ENCODE peak calls at places on chromosome 10, in four cellular contexts. One of them, this sample, is unnamed.

GRCh38 chr10:44591911-44592310 is 207.0 kb upstream of the CXCL12 start:
- DNase-seq in A549: no peak
- DNase-seq in H9: no peak
- DNase-seq in astrocyte of the spinal cord: no peak
- DNase-seq in this sample: no peak

GRCh38 chr10:87864497-87865059 is 1.2 kb downstream of the PTEN start:
- DNase-seq in A549: no peak
- DNase-seq in H9: no peak
- DNase-seq in astrocyte of the spinal cord: peak
- DNase-seq in this sample: no peak

GRCh38 chr10:37476285-37476684 is 350.9 kb downstream of the ANKRD30A start:
- DNase-seq in A549: no peak
- DNase-seq in H9: no peak
- DNase-seq in astrocyte of the spinal cord: no peak
- DNase-seq in this sample: no peak

GRCh38 chr10:56823849-56824248 is 462.8 kb upstream of the ZWINT start:
- DNase-seq in A549: no peak
- DNase-seq in H9: no peak
- DNase-seq in astrocyte of the spinal cord: no peak
- DNase-seq in this sample: no peak

GRCh38 chr10:71868192-71868697 is 17.2 kb upstream of the PSAP start:
- DNase-seq in A549: peak
- DNase-seq in H9: no peak
- DNase-seq in astrocyte of the spinal cord: peak
- DNase-seq in this sample: no peak

GRCh38 chr10:68800196-68800595 is 27.1 kb upstream of the STOX1 start:
- DNase-seq in A549: no peak
- DNase-seq in H9: no peak
- DNase-seq in astrocyte of the spinal cord: no peak
- DNase-seq in this sample: no peak

GRCh38 chr10:91347529-91347928 is 62.6 kb upstream of the HECTD2 start:
- DNase-seq in A549: no peak
- DNase-seq in H9: no peak
- DNase-seq in astrocyte of the spinal cord: no peak
- DNase-seq in this sample: no peak

GRCh38 chr10:71697938-71698709 is 21.5 kb downstream of the C10orf105 start:
- DNase-seq in A549: no peak
- DNase-seq in H9: no peak
- DNase-seq in astrocyte of the spinal cord: no peak
- DNase-seq in this sample: no peak

GRCh38 chr10:119305860-119306513 is 98.6 kb downstream of the GRK5 start:
- DNase-seq in A549: peak
- DNase-seq in H9: no peak
- DNase-seq in astrocyte of the spinal cord: peak
- DNase-seq in this sample: peak

GRCh38 chr10:114664127-114664526 is 6.1 kb upstream of the ABLIM1 start:
- DNase-seq in A549: no peak
- DNase-seq in H9: no peak
- DNase-seq in astrocyte of the spinal cord: no peak
- DNase-seq in this sample: no peak

GRCh38 chr10:66215005-66215404 is 710.8 kb upstream of the LRRTM3 start:
- DNase-seq in A549: peak
- DNase-seq in H9: no peak
- DNase-seq in astrocyte of the spinal cord: no peak
- DNase-seq in this sample: no peak

GRCh38 chr10:89355373-89355772 is 22.5 kb upstream of the IFIT1B start:
- DNase-seq in A549: no peak
- DNase-seq in H9: no peak
- DNase-seq in astrocyte of the spinal cord: peak
- DNase-seq in this sample: peak

GRCh38 chr10:119246862-119247549 is 39.6 kb downstream of the GRK5 start:
- DNase-seq in A549: no peak
- DNase-seq in H9: no peak
- DNase-seq in astrocyte of the spinal cord: peak
- DNase-seq in this sample: peak

GRCh38 chr10:62231371-62231770 is 37.3 kb downstream of the RTKN2 start:
- DNase-seq in A549: no peak
- DNase-seq in H9: no peak
- DNase-seq in astrocyte of the spinal cord: peak
- DNase-seq in this sample: no peak

GRCh38 chr10:28312572-28312971 is 9.7 kb upstream of the MPP7 start:
- DNase-seq in A549: no peak
- DNase-seq in H9: no peak
- DNase-seq in astrocyte of the spinal cord: no peak
- DNase-seq in this sample: no peak

DNA sequence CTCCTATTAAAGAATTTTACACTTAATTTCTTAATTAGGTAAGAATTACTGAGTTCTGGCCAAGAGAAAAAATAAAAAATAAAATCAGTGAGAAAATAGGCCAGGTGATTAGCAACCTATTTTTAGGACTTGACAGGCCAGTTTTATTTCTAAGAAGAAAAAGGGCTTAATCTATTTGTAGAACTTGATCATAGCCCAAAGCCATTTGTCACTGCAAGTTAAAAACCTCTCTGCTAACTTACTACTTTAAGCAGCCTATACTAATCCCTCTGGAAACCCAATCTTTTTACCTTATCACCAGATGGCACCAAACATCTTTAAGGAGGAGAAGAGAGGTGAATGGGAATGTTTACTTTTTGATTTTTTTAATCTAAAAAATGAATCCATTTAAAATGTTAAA is 222.1 kb upstream of the RHOBTB1 start:
- DNase-seq in A549: no peak
- DNase-seq in H9: no peak
- DNase-seq in astrocyte of the spinal cord: no peak
- DNase-seq in this sample: no peak
- TF ChIP-seq CTCF in A549: no peak
- TF ChIP-seq CTCF in H9: no peak
- TF ChIP-seq CTCF in astrocyte of the spinal cord: no peak
- TF ChIP-seq CTCF in this sample: no peak

DNA sequence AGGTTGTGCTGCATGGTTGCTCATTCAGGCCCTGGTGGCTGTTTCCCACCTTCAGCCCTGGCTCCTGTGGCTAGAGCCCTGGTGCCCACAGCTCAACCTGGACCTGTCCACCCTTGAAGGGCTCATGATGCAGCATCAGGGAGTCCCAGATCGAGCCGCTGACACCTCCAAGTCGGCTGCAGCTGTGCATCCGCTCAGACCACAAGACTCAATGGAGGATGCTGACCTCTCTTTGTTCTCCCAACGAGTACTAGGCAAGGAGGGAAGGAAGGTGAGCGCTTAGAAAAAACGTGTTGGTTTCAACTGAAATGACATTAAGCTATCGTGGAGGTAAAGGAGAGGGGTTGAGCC is 9.5 kb upstream of the C10orf95 start:
- DNase-seq in A549: no peak
- DNase-seq in H9: no peak
- DNase-seq in astrocyte of the spinal cord: no peak
- DNase-seq in this sample: no peak
- TF ChIP-seq CTCF in A549: no peak
- TF ChIP-seq CTCF in H9: no peak
- TF ChIP-seq CTCF in astrocyte of the spinal cord: no peak
- TF ChIP-seq CTCF in this sample: no peak

GRCh38 chr10:5582736-5583135 is 58.0 kb downstream of the CALML3 start:
- DNase-seq in A549: no peak
- DNase-seq in H9: no peak
- DNase-seq in astrocyte of the spinal cord: no peak
- DNase-seq in this sample: no peak
- TF ChIP-seq CTCF in A549: no peak
- TF ChIP-seq CTCF in H9: peak
- TF ChIP-seq CTCF in astrocyte of the spinal cord: peak
- TF ChIP-seq CTCF in this sample: no peak

GRCh38 chr10:35223016-35223415 is 96.4 kb downstream of the CREM start:
- DNase-seq in A549: no peak
- DNase-seq in H9: peak
- DNase-seq in astrocyte of the spinal cord: no peak
- DNase-seq in this sample: no peak
- TF ChIP-seq CTCF in A549: no peak
- TF ChIP-seq CTCF in H9: peak
- TF ChIP-seq CTCF in astrocyte of the spinal cord: no peak
- TF ChIP-seq CTCF in this sample: peak

GRCh38 chr10:124705817-124706461 is 38.2 kb downstream of the FAM53B start:
- DNase-seq in A549: no peak
- DNase-seq in H9: no peak
- DNase-seq in astrocyte of the spinal cord: no peak
- DNase-seq in this sample: no peak
- TF ChIP-seq CTCF in A549: no peak
- TF ChIP-seq CTCF in H9: no peak
- TF ChIP-seq CTCF in astrocyte of the spinal cord: no peak
- TF ChIP-seq CTCF in this sample: no peak

GRCh38 chr10:31083765-31084184 is 52.1 kb upstream of the ZNF438 start:
- DNase-seq in A549: peak
- DNase-seq in H9: peak
- DNase-seq in astrocyte of the spinal cord: peak
- DNase-seq in this sample: peak
- TF ChIP-seq CTCF in A549: peak
- TF ChIP-seq CTCF in H9: peak
- TF ChIP-seq CTCF in astrocyte of the spinal cord: peak
- TF ChIP-seq CTCF in this sample: peak

DNA sequence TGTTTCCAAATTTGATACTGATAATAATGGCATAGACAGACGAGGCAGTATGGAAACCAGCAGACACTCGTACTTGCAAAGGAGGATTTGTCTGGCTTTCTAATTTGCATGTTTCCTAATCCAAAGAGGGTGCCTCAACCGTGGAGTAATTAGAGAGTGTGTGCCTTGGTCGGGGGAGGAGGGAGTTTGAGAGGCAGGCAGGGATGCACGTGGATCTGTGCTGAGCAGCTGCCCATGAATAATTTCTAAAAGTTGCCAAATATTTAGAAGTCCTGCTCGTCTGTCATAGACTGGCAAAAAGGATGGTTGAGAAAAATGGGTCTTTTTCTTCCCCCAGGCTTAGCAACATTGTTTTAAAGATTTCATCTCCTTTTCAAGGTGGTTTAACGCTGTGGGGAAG is 69.4 kb downstream of the PTPRE start:
- DNase-seq in A549: no peak
- DNase-seq in H9: peak
- DNase-seq in astrocyte of the spinal cord: no peak
- DNase-seq in this sample: no peak
- TF ChIP-seq CTCF in A549: no peak
- TF ChIP-seq CTCF in H9: no peak
- TF ChIP-seq CTCF in astrocyte of the spinal cord: no peak
- TF ChIP-seq CTCF in this sample: no peak

This sample was measured in HFF-Myc.